ENCODE peak calls at places on chromosomes 11 and 22, in five cellular contexts. E is testis; C is effector memory CD4-positive, alpha-beta T cell; M is tibial nerve; L is fibroblast of lung. V is an unnamed sample.

GRCh38 chr11:15810581-15810980 is 545.8 kb downstream of the SOX6 start:
- DNase-seq in M (no peak), E (no peak), L (no peak), C (no peak), V (no peak)

GRCh38 chr11:19432370-19433163 is 191.8 kb upstream of the E2F8 start:
- DNase-seq in C (no peak), E (no peak), L (peak), M (no peak), V (no peak)

GRCh38 chr22:27318516-27318915 is 483.0 kb downstream of the MN1 start:
- DNase-seq in M (no peak), E (no peak), C (no peak), L (peak), V (no peak)

GRCh38 chr11:78935408-78936101 is 360.9 kb upstream of the NARS2 start:
- DNase-seq in M (no peak), E (no peak), L (peak), C (no peak), V (no peak)

GRCh38 chr11:57348636-57349323 is 10.6 kb downstream of the P2RX3 start:
- DNase-seq in C (no peak), E (no peak), M (no peak), L (no peak), V (no peak)

GRCh38 chr22:18118345-18118915 is 7.8 kb downstream of the TUBA8 start:
- DNase-seq in C (no peak), E (no peak), L (no peak), M (no peak), V (no peak)

GRCh38 chr11:329886-330253 is 9.2 kb upstream of the IFITM3 start:
- DNase-seq in L (no peak), E (no peak), M (no peak), C (no peak), V (no peak)

GRCh38 chr22:25970996-25971811 is 198.1 kb upstream of the SEZ6L start:
- DNase-seq in M (no peak), L (no peak), E (no peak), C (no peak), V (no peak)

GRCh38 chr22:41285441-41285819 is 557 bp downstream of the RANGAP1 start:
- DNase-seq in M (no peak), E (peak), L (peak), C (peak), V (peak)

GRCh38 chr11:76659672-76660532 is 10.6 kb downstream of the LRRC32 start:
- DNase-seq in L (no peak), E (no peak), M (no peak), C (no peak), V (no peak)

GRCh38 chr11:128523616-128524015 is 63.7 kb downstream of the ETS1 start:
- DNase-seq in M (no peak), C (no peak), E (no peak), L (peak), V (no peak)

GRCh38 chr11:100925935-100926334 is 203.7 kb downstream of the PGR start:
- DNase-seq in C (no peak), L (peak), M (no peak), E (no peak), V (no peak)

GRCh38 chr22:43432883-43433415 is 21.1 kb downstream of the MPPED1 start:
- DNase-seq in L (no peak), M (no peak), E (no peak), C (no peak), V (no peak)

GRCh38 chr11:106495046-106495445 is 417.6 kb downstream of the AASDHPPT start:
- DNase-seq in C (no peak), E (no peak), M (no peak), L (peak), V (no peak)

GRCh38 chr22:40922484-40923303 is 28.5 kb upstream of the RBX1 start:
- DNase-seq in C (no peak), E (no peak), M (no peak), L (peak), V (no peak)

GRCh38 chr11:133905677-133906156 is 51.1 kb downstream of the IGSF9B start:
- DNase-seq in C (no peak), E (no peak), M (no peak), L (no peak), V (no peak)

GRCh38 chr22:19719055-19719482 is 4.3 kb upstream of the GP1BB start:
- DNase-seq in L (no peak), M (no peak), C (no peak), E (no peak), V (no peak)

GRCh38 chr22:41963453-41964105 is 5.7 kb upstream of the SEPTIN3 start:
- DNase-seq in L (peak), E (no peak), C (no peak), M (no peak), V (peak)

GRCh38 chr22:48968201-48968959 is 859.3 kb downstream of the BRD1 start:
- DNase-seq in M (no peak), E (peak), C (no peak), L (no peak), V (no peak)

GRCh38 chr22:35656284-35656752 is 8.1 kb downstream of the APOL6 start:
- DNase-seq in M (no peak), E (no peak), C (no peak), L (no peak), V (no peak)

GRCh38 chr11:122337241-122338176 is 221.5 kb upstream of the BLID start:
- DNase-seq in C (no peak), E (no peak), L (no peak), M (no peak), V (no peak)

GRCh38 chr11:29319231-29319630 is 697.6 kb downstream of the KCNA4 start:
- DNase-seq in M (no peak), E (no peak), C (no peak), L (no peak), V (no peak)

GRCh38 chr11:12050470-12050891 is 42.1 kb upstream of the DKK3 start:
- DNase-seq in C (no peak), M (no peak), L (no peak), E (no peak), V (no peak)

GRCh38 chr11:119729581-119730346 is 764 bp upstream of the NECTIN1 start:
- DNase-seq in M (no peak), E (peak), C (no peak), L (peak), V (peak)

DNA sequence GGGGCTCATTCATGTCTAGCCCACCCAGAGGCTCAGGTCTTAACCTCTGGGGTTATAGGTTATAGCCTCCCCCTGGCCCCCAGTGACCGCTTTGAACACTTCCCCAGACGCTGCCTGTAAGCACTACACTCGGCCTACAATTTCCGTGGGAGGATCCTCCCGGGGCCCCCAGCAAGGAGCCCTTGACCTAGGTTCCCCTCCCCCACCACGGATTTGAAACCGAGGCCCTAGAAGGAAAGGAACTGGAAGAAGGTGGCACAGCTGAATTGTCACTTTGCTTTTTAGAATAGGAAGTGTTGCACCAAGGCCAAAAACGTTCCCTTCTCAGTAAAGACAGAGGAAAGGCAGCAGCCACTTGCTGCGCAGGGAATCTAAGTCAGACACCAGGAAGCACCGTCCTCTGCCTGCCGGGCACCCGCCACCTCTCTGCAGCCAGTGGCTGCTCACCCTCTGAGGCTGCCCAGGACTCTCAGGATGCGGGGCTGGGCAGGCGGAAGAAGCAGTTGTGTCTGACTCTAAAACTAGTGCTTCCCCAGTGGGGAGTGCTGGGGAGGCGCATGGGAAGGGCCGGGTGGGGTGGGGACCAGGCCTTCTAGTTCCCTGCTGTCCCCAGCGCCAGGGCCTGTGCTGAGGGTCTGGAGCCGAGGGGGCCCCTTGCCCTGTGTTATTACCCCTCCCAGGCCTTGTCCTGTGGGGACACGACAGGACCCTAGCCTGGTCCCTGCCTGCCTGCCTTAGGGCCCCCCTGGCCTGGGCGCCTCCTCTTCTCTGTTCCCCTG is 7.9 kb upstream of the FLRT1 start:
- DNase-seq in L (no peak), E (no peak), M (no peak), C (no peak), V (no peak)
- H3K27ac ChIP-seq in L (no peak), E (no peak), M (no peak), C (no peak), V (no peak)

GRCh38 chr11:34758262-34758661 is 137.4 kb downstream of the EHF start:
- DNase-seq in M (no peak), L (peak), C (no peak), E (no peak), V (no peak)
- H3K27ac ChIP-seq in M (no peak), L (no peak), C (no peak), E (no peak), V (no peak)

DNA sequence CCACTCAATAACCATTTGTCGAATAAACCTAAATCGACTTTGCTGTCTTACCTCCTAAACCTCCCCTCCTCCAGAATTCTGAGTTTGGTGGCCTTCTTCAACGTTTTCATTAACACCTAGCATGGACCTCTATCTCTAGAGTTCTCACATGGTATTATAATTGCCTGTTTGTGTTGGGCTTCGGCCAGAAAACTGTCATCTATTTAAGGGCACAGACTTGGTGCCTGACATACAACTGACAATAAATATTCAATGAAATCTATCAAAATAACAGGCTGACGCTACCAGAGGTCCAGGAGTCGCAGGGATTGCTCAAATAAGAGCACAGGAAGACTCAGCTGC is 687 bp downstream of the ALKBH8 start:
- DNase-seq in E (no peak), M (no peak), L (no peak), C (no peak), V (no peak)
- H3K27ac ChIP-seq in E (no peak), M (peak), L (peak), C (peak), V (peak)

DNA sequence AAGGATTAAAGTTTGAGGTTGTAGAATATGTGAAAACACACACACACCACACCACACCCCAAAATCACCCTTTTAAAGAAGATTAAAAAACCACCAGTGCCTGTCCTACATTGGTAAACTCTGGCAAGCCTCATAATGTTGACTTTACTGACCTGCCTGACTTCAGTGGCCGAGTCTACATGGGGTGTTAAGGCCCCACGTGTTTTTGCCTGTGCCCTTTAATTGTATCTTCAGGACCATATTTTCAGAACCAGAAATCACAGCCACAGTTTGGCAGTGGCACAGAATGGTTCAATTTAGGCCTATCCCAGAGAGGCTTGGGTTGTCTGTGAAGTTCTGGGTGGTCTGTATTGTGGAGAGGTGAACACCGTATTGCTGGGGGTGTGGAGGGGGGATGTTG is 33.4 kb downstream of the ZBTB16 start:
- DNase-seq in L (no peak), E (no peak), M (no peak), C (no peak), V (no peak)
- H3K27ac ChIP-seq in L (no peak), E (no peak), M (peak), C (no peak), V (peak)

GRCh38 chr11:35160902-35161585 is 22.1 kb downstream of the CD44 start:
- DNase-seq in E (no peak), M (no peak), C (no peak), L (no peak), V (no peak)
- H3K27ac ChIP-seq in E (no peak), M (peak), C (peak), L (peak), V (no peak)

DNA sequence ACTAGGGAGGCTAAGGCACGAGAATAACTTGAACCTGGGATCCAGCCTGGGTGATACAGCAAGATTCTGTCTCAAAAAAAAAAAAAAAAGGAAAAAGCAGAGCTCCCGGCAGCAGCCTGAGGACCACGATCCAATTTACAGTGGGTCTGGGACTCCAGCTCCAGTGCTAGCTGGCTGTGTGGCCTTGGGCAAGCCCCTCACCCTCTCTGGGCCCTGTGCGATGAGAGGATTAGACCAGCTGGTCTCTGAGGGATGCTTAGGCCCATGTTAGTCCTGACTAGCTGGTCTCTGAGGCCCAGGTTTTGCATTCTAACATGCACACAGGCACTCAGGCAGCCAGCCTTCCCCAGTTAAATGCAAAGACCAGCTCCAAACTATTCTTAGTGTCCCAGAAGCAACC is 13.7 kb downstream of the CARD10 start:
- DNase-seq in C (no peak), L (no peak), M (no peak), E (no peak), V (no peak)
- H3K27ac ChIP-seq in C (no peak), L (no peak), M (no peak), E (no peak), V (no peak)

DNA sequence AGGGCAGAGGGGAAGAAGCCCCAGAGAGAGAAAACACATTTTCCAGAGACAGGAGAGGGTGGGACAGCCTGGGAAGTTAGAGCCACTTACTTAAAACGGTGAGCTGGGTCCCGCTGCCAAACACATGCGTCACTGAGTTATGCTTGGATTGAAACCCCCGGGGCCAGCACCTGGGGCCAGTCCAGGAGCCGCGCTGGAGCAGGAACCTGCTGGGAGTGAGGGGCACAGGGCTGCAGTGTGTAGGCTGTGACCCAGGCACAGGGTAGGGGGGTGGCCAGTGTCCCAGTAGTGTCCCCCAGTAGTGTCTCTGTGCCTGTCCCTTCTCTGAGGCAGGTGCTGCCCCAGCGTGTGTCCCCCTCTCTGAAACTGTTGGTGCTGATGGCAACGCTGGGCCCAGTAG is 5.2 kb downstream of the IGLL1 start:
- DNase-seq in C (no peak), E (no peak), L (no peak), M (no peak), V (no peak)
- H3K27ac ChIP-seq in C (no peak), E (no peak), L (no peak), M (no peak), V (no peak)